ENCODE peak calls at places on chromosomes 1 and 21, in eight cellular contexts. J, P, W, A, Z, G, D and E are unnamed samples.

GRCh38 chr21:30354308-30355005 is 6.1 kb upstream of the KRTAP23-1 start:
- DNase-seq in J (no peak), P (no peak), W (no peak), A (no peak), Z (no peak), G (no peak), D (no peak), E (no peak)

GRCh38 chr1:31760901-31761470 is 3.2 kb downstream of the ADGRB2 start:
- DNase-seq in J (peak; percentile 35), P (peak; percentile 75), W (peak; percentile 55), A (peak; percentile 68), Z (peak; percentile 49), G (peak; percentile 56), D (peak; percentile 64), E (peak; percentile 87)

GRCh38 chr1:37410080-37410479 is 64.3 kb upstream of the ZC3H12A start:
- DNase-seq in J (no peak), P (peak; percentile 62), W (no peak), A (no peak), Z (no peak), G (no peak), D (no peak), E (no peak)

GRCh38 chr1:22452401-22452963 is 831 bp downstream of the ZBTB40 start:
- DNase-seq in J (no peak), P (peak; percentile 21), W (no peak), A (peak; percentile 27), Z (peak; percentile 41), G (peak; percentile 65), D (no peak), E (no peak)

GRCh38 chr21:22657786-22658185 is 1659.6 kb downstream of the NCAM2 start:
- DNase-seq in J (no peak), P (no peak), W (no peak), A (no peak), Z (no peak), G (no peak), D (no peak), E (no peak)

GRCh38 chr1:248821101-248821500 is 4.6 kb downstream of the SH3BP5L start:
- DNase-seq in J (no peak), P (no peak), W (no peak), A (no peak), Z (no peak), G (peak; percentile 58), D (peak; percentile 0), E (no peak)

GRCh38 chr1:10958614-10959013 is 53.8 kb upstream of the TARDBP start:
- DNase-seq in J (no peak), P (no peak), W (no peak), A (no peak), Z (no peak), G (no peak), D (no peak), E (no peak)

GRCh38 chr1:230977781-230978490 is 725 bp downstream of the TTC13 start:
- DNase-seq in J (no peak), P (peak; percentile 47), W (no peak), A (peak; percentile 17), Z (peak; percentile 25), G (peak; percentile 11), D (peak; percentile 30), E (no peak)

GRCh38 chr1:242237051-242237450 is 238.2 kb upstream of the MAP1LC3C start:
- DNase-seq in J (no peak), P (no peak), W (no peak), A (no peak), Z (no peak), G (no peak), D (no peak), E (no peak)

GRCh38 chr1:77279929-77280328 is 1.9 kb upstream of the AK5 start:
- DNase-seq in J (no peak), P (no peak), W (no peak), A (no peak), Z (no peak), G (no peak), D (no peak), E (no peak)

GRCh38 chr1:89088597-89088996 is 23.6 kb upstream of the GBP1 start:
- DNase-seq in J (no peak), P (no peak), W (no peak), A (no peak), Z (no peak), G (no peak), D (no peak), E (no peak)

GRCh38 chr1:92461364-92462097 is 25.2 kb downstream of the GFI1 start:
- DNase-seq in J (no peak), P (no peak), W (no peak), A (no peak), Z (no peak), G (no peak), D (no peak), E (no peak)

GRCh38 chr1:218459450-218459849 is 114.3 kb downstream of the TGFB2 start:
- DNase-seq in J (no peak), P (no peak), W (peak; percentile 30), A (no peak), Z (no peak), G (peak; percentile 73), D (no peak), E (no peak)

GRCh38 chr1:236141447-236142357 is 637 bp upstream of the GPR137B start:
- DNase-seq in J (no peak), P (peak; percentile 34), W (no peak), A (no peak), Z (no peak), G (peak; percentile 49), D (peak; percentile 49), E (no peak)

GRCh38 chr21:17711896-17712295 is 99.2 kb upstream of the BTG3 start:
- DNase-seq in J (peak; percentile 10), P (no peak), W (no peak), A (no peak), Z (no peak), G (no peak), D (no peak), E (no peak)

GRCh38 chr1:94316836-94317789 is 79.7 kb upstream of the ARHGAP29 start:
- DNase-seq in J (no peak), P (no peak), W (no peak), A (no peak), Z (no peak), G (no peak), D (no peak), E (no peak)

DNA sequence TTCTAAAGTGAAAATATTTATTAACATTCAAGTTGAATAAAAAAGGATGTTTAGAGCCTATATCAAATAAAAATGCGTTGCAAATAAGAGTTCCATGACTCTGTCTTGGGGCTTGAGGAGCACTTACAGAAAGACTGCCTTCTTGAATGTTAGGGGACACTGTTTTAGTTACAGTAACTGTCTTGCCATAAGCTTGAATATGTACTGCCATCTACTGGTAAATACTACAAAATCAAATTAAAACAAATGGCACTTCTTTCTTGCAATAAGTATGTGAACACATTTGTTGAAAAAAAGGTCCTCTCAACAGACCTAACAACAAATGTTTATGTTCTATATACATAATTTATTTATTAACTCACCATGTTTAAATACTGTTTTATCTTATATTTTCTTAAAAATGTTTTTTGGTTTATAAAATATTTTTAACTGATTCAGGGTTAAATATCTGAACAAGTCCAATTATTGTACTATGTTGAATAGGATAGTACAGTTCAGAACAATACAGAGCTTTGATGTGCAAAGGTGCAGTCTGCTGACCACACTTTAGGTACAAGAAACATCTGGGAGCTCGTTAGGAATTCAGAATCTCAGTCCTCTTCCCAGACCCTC is 199.5 kb downstream of the LRRIQ3 start:
- DNase-seq in J (no peak), P (no peak), W (no peak), A (no peak), Z (no peak), G (peak; percentile 48), D (no peak), E (no peak)
- TF ChIP-seq CTCF in J (peak; percentile 10), P (peak; percentile 47), W (no peak), A (peak; percentile 9), Z (peak; percentile 26), G (peak; percentile 41), D (peak; percentile 65), E (peak; percentile 14)

GRCh38 chr1:152015766-152016165 is 21.0 kb downstream of the S100A11 start:
- DNase-seq in J (no peak), P (no peak), W (no peak), A (no peak), Z (no peak), G (no peak), D (no peak), E (no peak)

GRCh38 chr1:152022521-152022920 is 14.3 kb downstream of the S100A11 start:
- DNase-seq in J (no peak), P (no peak), W (no peak), A (no peak), Z (no peak), G (no peak), D (no peak), E (no peak)

GRCh38 chr1:152014943-152015342 is 21.3 kb upstream of the S100A10 start:
- DNase-seq in J (no peak), P (no peak), W (no peak), A (no peak), Z (no peak), G (no peak), D (no peak), E (peak; percentile 57)

GRCh38 chr1:152021557-152021956 is 15.2 kb downstream of the S100A11 start:
- DNase-seq in J (no peak), P (no peak), W (no peak), A (no peak), Z (no peak), G (no peak), D (no peak), E (no peak)

DNA sequence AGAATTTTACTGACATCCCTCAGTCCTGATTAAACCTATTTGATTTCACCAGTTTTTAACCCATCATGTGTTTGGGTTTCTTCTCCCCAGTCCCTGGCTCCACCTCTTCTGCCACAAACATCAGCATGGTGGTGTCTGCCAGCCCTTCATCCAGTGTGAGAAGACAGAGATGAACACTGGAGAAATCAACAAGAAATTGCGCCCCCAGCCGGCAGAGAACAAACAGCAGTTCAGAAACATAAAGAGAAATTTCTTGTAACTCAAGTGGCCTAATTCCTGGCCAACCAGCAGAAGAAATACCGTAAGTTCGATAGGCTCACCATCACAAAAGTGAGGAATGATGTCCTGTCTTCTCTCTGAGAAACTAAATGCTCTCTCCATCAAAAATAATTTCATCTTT is 18.3 kb downstream of the S100A11 start:
- DNase-seq in J (no peak), P (peak; percentile 65), W (no peak), A (no peak), Z (no peak), G (no peak), D (peak; percentile 55), E (no peak)
- TF ChIP-seq CTCF in J (no peak), P (peak; percentile 64), W (no peak), A (no peak), Z (no peak), G (peak; percentile 52), D (peak; percentile 68), E (peak; percentile 42)

GRCh38 chr1:201463071-201463552 is 5.9 kb downstream of the PHLDA3 start:
- DNase-seq in J (no peak), P (no peak), W (no peak), A (no peak), Z (no peak), G (no peak), D (no peak), E (no peak)
- TF ChIP-seq CTCF in J (no peak), P (no peak), W (no peak), A (no peak), Z (peak; percentile 37), G (peak; percentile 40), D (no peak), E (no peak)

DNA sequence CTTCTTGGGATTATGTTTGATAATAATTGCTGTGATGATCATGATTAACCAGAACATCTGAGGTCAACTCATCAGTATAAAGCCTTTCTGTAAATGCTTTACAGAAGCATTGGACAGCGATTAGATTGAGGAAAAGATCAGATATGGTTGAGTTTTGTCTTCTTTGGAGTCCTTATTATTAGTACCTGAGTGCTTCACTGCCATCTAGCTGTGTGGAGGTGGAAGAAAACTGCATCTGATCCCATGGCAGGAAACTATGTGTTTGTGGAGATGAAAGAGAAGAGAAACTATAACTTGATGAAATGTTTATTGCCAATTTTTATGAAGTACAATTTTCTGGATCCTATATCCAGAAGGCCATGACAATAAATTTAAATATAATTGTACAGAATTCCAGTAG is 11.4 kb downstream of the FLG2 start:
- DNase-seq in J (no peak), P (peak; percentile 11), W (no peak), A (no peak), Z (no peak), G (no peak), D (no peak), E (no peak)
- TF ChIP-seq CTCF in J (no peak), P (no peak), W (no peak), A (no peak), Z (no peak), G (peak; percentile 25), D (no peak), E (peak; percentile 10)